ENCODE peak calls at places on chromosomes 6 and 20, in four cellular contexts. M is HepG2, A is SK-N-SH, I is GM12878. Q is an unnamed sample.
A peak's percentile ranks its signal among the peaks of the same experiment; 100 is the strongest.

GRCh38 chr20:24721891-24722530 is 227.1 kb upstream of the CST7 start:
- DNase-seq in A (no peak), M (no peak), I (no peak), Q (no peak)

GRCh38 chr6:52133326-52133725 is 45.9 kb upstream of the PKHD1 start:
- DNase-seq in M (no peak), I (no peak), A (no peak), Q (no peak)

GRCh38 chr6:41531591-41532582 is 14.3 kb upstream of the FOXP4 start:
- DNase-seq in M (no peak), I (peak; percentile 92), A (peak; percentile 84), Q (peak; percentile 34)

GRCh38 chr6:83354747-83355146 is 76.1 kb downstream of the ME1 start:
- DNase-seq in I (no peak), M (no peak), A (no peak), Q (no peak)

GRCh38 chr6:81938991-81939773 is 186.7 kb upstream of the TENT5A start:
- DNase-seq in A (no peak), I (no peak), M (no peak), Q (peak; percentile 12)

GRCh38 chr6:98579941-98580340 is 254.4 kb upstream of the POU3F2 start:
- DNase-seq in M (no peak), A (no peak), I (no peak), Q (no peak)

GRCh38 chr6:118594877-118595276 is 46.8 kb downstream of the PLN start:
- DNase-seq in A (no peak), I (no peak), M (no peak), Q (no peak)

GRCh38 chr6:107192739-107193296 is 77.5 kb upstream of the BEND3 start:
- DNase-seq in I (no peak), M (no peak), A (no peak), Q (no peak)

GRCh38 chr6:133062702-133063319 is 178.3 kb upstream of the EYA4 start:
- DNase-seq in A (no peak), I (no peak), M (no peak), Q (no peak)

GRCh38 chr6:132788658-132789397 is 9.6 kb downstream of the SLC18B1 start:
- DNase-seq in A (no peak), I (no peak), M (no peak), Q (no peak)

GRCh38 chr20:1803216-1804128 is 91.7 kb upstream of the SIRPA start:
- DNase-seq in M (no peak), A (peak; percentile 76), I (no peak), Q (no peak)

GRCh38 chr20:32960222-32960518 is 44.1 kb downstream of the SUN5 start:
- DNase-seq in A (no peak), M (no peak), I (no peak), Q (no peak)

GRCh38 chr20:51529027-51529749 is 13.3 kb downstream of the NFATC2 start:
- DNase-seq in A (no peak), M (no peak), I (no peak), Q (peak; percentile 47)

GRCh38 chr6:70118670-70119069 is 184.2 kb downstream of the COL9A1 start:
- DNase-seq in A (no peak), I (no peak), M (no peak), Q (no peak)

GRCh38 chr20:64153410-64153809 is 10.8 kb upstream of the MYT1 start:
- DNase-seq in M (no peak), I (no peak), A (no peak), Q (no peak)

GRCh38 chr6:166465671-166466087 is 82.9 kb upstream of the MPC1 start:
- DNase-seq in I (no peak), A (peak; percentile 63), M (no peak), Q (peak; percentile 74)

GRCh38 chr6:89386917-89387491 is 25.1 kb downstream of the RRAGD start:
- DNase-seq in M (no peak), I (peak; percentile 41), A (no peak), Q (no peak)

GRCh38 chr6:152387091-152387490 is 250.1 kb downstream of the SYNE1 start:
- DNase-seq in A (no peak), I (no peak), M (no peak), Q (no peak)

GRCh38 chr6:158047120-158047518 is 65.5 kb downstream of the SYNJ2 start:
- DNase-seq in M (no peak), I (no peak), A (no peak), Q (no peak)

GRCh38 chr6:3353504-3353903 is 94.8 kb downstream of the PSMG4 start:
- DNase-seq in I (no peak), M (no peak), A (no peak), Q (no peak)

GRCh38 chr6:71599366-71599765 is 287.0 kb upstream of the RIMS1 start:
- DNase-seq in A (no peak), I (no peak), M (no peak), Q (no peak)

GRCh38 chr20:10179574-10180298 is 38.9 kb upstream of the SNAP25 start:
- DNase-seq in M (peak; percentile 19), A (peak; percentile 22), I (no peak), Q (no peak)

GRCh38 chr6:4459032-4459431 is 317.2 kb upstream of the CDYL start:
- DNase-seq in M (peak; percentile 35), A (no peak), I (no peak), Q (no peak)

GRCh38 chr6:35687658-35688604 is 784 bp downstream of the FKBP5 start:
- DNase-seq in M (no peak), A (peak; percentile 77), I (peak; percentile 25), Q (peak; percentile 88)

GRCh38 chr6:15398657-15399287 is 152.9 kb downstream of the JARID2 start:
- DNase-seq in M (no peak), I (peak; percentile 55), A (no peak), Q (no peak)

GRCh38 chr6:10535198-10535597 is 14.0 kb downstream of the GCNT2 start:
- DNase-seq in M (no peak), I (no peak), A (no peak), Q (no peak)

GRCh38 chr20:32515631-32516101 is 69.5 kb downstream of the NOL4L start:
- DNase-seq in A (no peak), M (no peak), I (no peak), Q (no peak)

GRCh38 chr6:150606258-150607043 is 6.8 kb downstream of the PLEKHG1 start:
- DNase-seq in A (no peak), M (no peak), I (no peak), Q (no peak)

GRCh38 chr6:3820563-3820962 is 28.6 kb upstream of the FAM50B start:
- DNase-seq in A (no peak), I (no peak), M (no peak), Q (no peak)

GRCh38 chr6:131231886-131232285 is 96.6 kb downstream of the AKAP7 start:
- DNase-seq in A (no peak), M (no peak), I (no peak), Q (no peak)

GRCh38 chr6:21749754-21750153 is 156.2 kb downstream of the SOX4 start:
- DNase-seq in A (peak; percentile 44), I (no peak), M (no peak), Q (no peak)

GRCh38 chr6:42279966-42280629 is 62.4 kb upstream of the MRPS10 start:
- DNase-seq in M (no peak), I (no peak), A (no peak), Q (no peak)

GRCh38 chr6:87139236-87139635 is 16.1 kb upstream of the ZNF292 start:
- DNase-seq in A (peak; percentile 42), I (no peak), M (peak; percentile 48), Q (peak; percentile 12)

DNA sequence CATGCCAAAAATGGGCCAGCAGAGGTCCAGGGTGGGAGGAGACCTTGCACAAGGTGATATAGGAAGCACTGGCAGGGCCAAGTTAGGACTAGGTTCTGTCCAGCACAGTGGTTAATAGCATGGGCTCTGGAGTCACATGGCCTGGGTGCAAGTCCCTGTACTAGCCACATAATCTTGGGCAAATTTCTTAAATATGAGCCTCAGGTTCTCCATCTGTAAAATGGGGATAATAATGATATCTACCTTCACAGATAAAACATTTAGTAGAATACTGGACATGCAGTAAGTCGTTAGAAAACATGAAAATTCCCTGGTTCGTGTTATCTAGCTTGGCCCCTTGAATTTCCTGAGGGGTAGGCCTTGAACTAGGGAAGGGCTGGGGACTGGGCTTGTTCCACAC is 6.2 kb downstream of the CTSA start:
- DNase-seq in A (no peak), M (no peak), I (no peak), Q (no peak)
- TF ChIP-seq NFIC in A (no peak), M (no peak), I (no peak), Q (no peak)

GRCh38 chr20:45318386-45318939 is 10.4 kb upstream of the MATN4 start:
- DNase-seq in I (no peak), A (no peak), M (no peak), Q (no peak)
- TF ChIP-seq NFIC in I (no peak), A (no peak), M (no peak), Q (no peak)

GRCh38 chr6:168155821-168156741 is 77.1 kb upstream of the FRMD1 start:
- DNase-seq in I (no peak), A (no peak), M (peak; percentile 20), Q (no peak)
- TF ChIP-seq NFIC in I (no peak), A (no peak), M (no peak), Q (no peak)

DNA sequence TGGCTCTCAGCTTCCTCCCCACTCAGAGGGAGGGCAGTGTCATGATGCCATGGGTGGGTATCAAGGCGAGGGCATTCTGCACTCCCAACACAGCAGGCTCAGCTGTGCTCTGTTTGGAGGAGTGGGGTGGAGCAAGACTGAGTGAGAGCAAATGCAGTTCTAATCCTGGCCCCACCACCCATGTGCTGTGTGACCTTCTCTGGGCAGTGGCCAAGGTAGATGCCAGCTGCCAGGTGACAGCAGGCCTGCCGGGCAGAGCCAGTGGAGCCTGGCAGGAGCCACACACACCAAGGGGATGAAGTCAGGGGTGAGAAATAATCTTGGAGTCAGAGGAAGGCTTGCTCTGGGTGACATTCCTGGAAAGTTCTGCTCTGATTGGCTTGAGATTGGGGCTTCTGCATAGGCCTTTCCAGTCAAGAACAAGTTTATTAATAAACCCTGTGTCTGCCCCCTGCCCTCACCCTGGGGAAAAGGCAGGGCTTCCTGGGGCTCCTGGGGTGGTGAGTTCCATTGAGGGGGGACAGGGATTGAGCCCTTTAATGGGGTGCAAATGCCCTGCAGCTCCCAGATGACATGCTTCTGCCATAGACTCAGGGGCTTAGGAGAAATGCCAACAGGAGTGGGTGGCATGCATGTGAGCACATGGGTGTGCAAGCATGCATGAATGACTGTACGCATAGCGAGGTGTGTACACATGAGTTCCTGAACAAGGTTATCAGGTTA is 134.3 kb downstream of the MRPL14 start:
- DNase-seq in A (no peak), I (no peak), M (no peak), Q (no peak)
- TF ChIP-seq NFIC in A (no peak), I (no peak), M (no peak), Q (no peak)

DNA sequence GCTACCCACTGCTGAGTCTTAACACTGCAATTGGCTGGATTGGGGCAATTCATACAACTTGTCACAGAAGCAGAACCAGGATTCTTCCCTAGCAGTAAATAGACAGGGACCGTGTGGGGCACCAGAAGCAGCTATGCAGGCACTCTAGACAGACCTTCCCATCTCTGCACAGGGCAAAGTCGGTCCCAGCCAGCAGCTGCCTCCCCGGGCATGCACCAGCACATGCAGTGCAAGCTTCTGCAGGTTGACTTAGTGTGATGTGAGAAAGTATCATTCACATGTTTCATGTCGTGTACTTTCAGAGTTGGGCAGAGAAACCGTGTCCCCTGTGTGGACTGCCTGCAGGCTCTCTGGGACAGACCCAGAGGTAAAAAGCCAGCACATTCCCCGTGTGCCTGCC is 98.0 kb upstream of the FOXA2 start:
- DNase-seq in M (no peak), A (no peak), I (no peak), Q (no peak)
- TF ChIP-seq NFIC in M (no peak), A (no peak), I (no peak), Q (no peak)

GRCh38 chr6:112203577-112204349 is 50.6 kb downstream of the LAMA4 start:
- DNase-seq in I (no peak), M (peak; percentile 10), A (no peak), Q (no peak)
- TF ChIP-seq NFIC in I (no peak), M (no peak), A (peak; percentile 53), Q (no peak)

Q was measured in K562.